ENCODE peak calls at places on chromosomes 4 and X, in five cellular contexts. Z, Y, X, M and C are unnamed samples.

GRCh38 chrX:147902270-147902669 is 9.4 kb upstream of the FMR1 start:
- DNase-seq in Z (no peak), Y (no peak), X (no peak), M (no peak), C (no peak)

GRCh38 chr4:150006197-150006596 is 72.0 kb upstream of the DCLK2 start:
- DNase-seq in Z (no peak), Y (no peak), X (no peak), M (no peak), C (no peak)

GRCh38 chrX:66408507-66408906 is 230.4 kb downstream of the EDA2R start:
- DNase-seq in Z (no peak), Y (no peak), X (no peak), M (no peak), C (no peak)

GRCh38 chr4:146488495-146489174 is 33.1 kb downstream of the SLC10A7 start:
- DNase-seq in Z (no peak), Y (no peak), X (no peak), M (no peak), C (no peak)

GRCh38 chr4:109590841-109591357 is 30.9 kb downstream of the MCUB start:
- DNase-seq in Z (no peak), Y (no peak), X (no peak), M (no peak), C (no peak)

GRCh38 chr4:985123-985830 is 1.6 kb upstream of the IDUA start:
- DNase-seq in Z (peak), Y (peak), X (peak), M (peak), C (no peak)

GRCh38 chr4:185384877-185385465 is 10.8 kb downstream of the LRP2BP start:
- DNase-seq in Z (no peak), Y (no peak), X (no peak), M (no peak), C (no peak)

GRCh38 chr4:3717241-3717640 is 48.9 kb upstream of the ADRA2C start:
- DNase-seq in Z (peak), Y (no peak), X (no peak), M (no peak), C (no peak)

GRCh38 chrX:47093248-47093647 is 15.0 kb downstream of the RGN start:
- DNase-seq in Z (no peak), Y (no peak), X (no peak), M (no peak), C (peak)

GRCh38 chr4:15765910-15766703 is 12.0 kb upstream of the CD38 start:
- DNase-seq in Z (no peak), Y (no peak), X (no peak), M (no peak), C (no peak)

GRCh38 chr4:159108124-159108523 is 5.2 kb downstream of the RAPGEF2 start:
- DNase-seq in Z (no peak), Y (no peak), X (no peak), M (no peak), C (no peak)

GRCh38 chr4:133148690-133149363 is at the start of gene PCDH10:
- DNase-seq in Z (peak), Y (peak), X (peak), M (peak), C (peak)

GRCh38 chrX:54786972-54787371 is 11.1 kb downstream of the ITIH6 start:
- DNase-seq in Z (no peak), Y (no peak), X (no peak), M (no peak), C (no peak)

GRCh38 chrX:129235903-129236302 is 287.4 kb downstream of the SMARCA1 start:
- DNase-seq in Z (no peak), Y (no peak), X (peak), M (no peak), C (no peak)

GRCh38 chr4:169439244-169439643 is 168.5 kb upstream of the SH3RF1 start:
- DNase-seq in Z (no peak), Y (no peak), X (no peak), M (no peak), C (no peak)

GRCh38 chrX:153606503-153606902 is 7.6 kb upstream of the CCNQ start:
- DNase-seq in Z (no peak), Y (no peak), X (no peak), M (no peak), C (no peak)